ENCODE peak calls at places on chromosomes 7 and 10, in eight cellular contexts. One of them, this sample, is unnamed.

GRCh38 chr7:130961128-130961601 is 227.2 kb upstream of the KLF14 start:
- DNase-seq in suprapubic skin: no peak
- DNase-seq in AG10803: peak
- DNase-seq in brain microvascular endothelial cell: peak
- DNase-seq in CD8-positive, alpha-beta T cell: peak
- DNase-seq in colonic mucosa: no peak
- DNase-seq in AG04450: no peak
- DNase-seq in stomach: no peak
- DNase-seq in this sample: no peak

GRCh38 chr7:138001529-138002095 is at the start of gene CREB3L2:
- DNase-seq in stomach: peak
- DNase-seq in brain microvascular endothelial cell: peak
- DNase-seq in colonic mucosa: peak
- DNase-seq in AG04450: no peak
- DNase-seq in CD8-positive, alpha-beta T cell: peak
- DNase-seq in suprapubic skin: peak
- DNase-seq in AG10803: peak
- DNase-seq in this sample: peak

GRCh38 chr7:51237727-51238126 is 78.9 kb downstream of the COBL start:
- DNase-seq in AG04450: no peak
- DNase-seq in colonic mucosa: no peak
- DNase-seq in brain microvascular endothelial cell: no peak
- DNase-seq in AG10803: no peak
- DNase-seq in suprapubic skin: no peak
- DNase-seq in stomach: no peak
- DNase-seq in CD8-positive, alpha-beta T cell: no peak
- DNase-seq in this sample: no peak

GRCh38 chr7:64562621-64563275 is at the start of gene ZNF680:
- DNase-seq in brain microvascular endothelial cell: peak
- DNase-seq in suprapubic skin: peak
- DNase-seq in AG04450: peak
- DNase-seq in AG10803: peak
- DNase-seq in colonic mucosa: peak
- DNase-seq in CD8-positive, alpha-beta T cell: peak
- DNase-seq in stomach: peak
- DNase-seq in this sample: peak

GRCh38 chr10:1932617-1933016 is 195.3 kb upstream of the ADARB2 start:
- DNase-seq in AG10803: no peak
- DNase-seq in suprapubic skin: no peak
- DNase-seq in colonic mucosa: no peak
- DNase-seq in AG04450: no peak
- DNase-seq in brain microvascular endothelial cell: no peak
- DNase-seq in CD8-positive, alpha-beta T cell: no peak
- DNase-seq in stomach: no peak
- DNase-seq in this sample: no peak

GRCh38 chr7:117399820-117400422 is 27.4 kb downstream of the ASZ1 start:
- DNase-seq in brain microvascular endothelial cell: no peak
- DNase-seq in CD8-positive, alpha-beta T cell: no peak
- DNase-seq in AG04450: no peak
- DNase-seq in stomach: no peak
- DNase-seq in colonic mucosa: no peak
- DNase-seq in suprapubic skin: no peak
- DNase-seq in AG10803: no peak
- DNase-seq in this sample: no peak

GRCh38 chr7:47284691-47285246 is 297.1 kb downstream of the TNS3 start:
- DNase-seq in AG10803: no peak
- DNase-seq in AG04450: no peak
- DNase-seq in stomach: no peak
- DNase-seq in colonic mucosa: peak
- DNase-seq in brain microvascular endothelial cell: no peak
- DNase-seq in CD8-positive, alpha-beta T cell: no peak
- DNase-seq in suprapubic skin: no peak
- DNase-seq in this sample: no peak

GRCh38 chr7:138151731-138152577 is 75.7 kb downstream of the AKR1D1 start:
- DNase-seq in stomach: no peak
- DNase-seq in CD8-positive, alpha-beta T cell: no peak
- DNase-seq in colonic mucosa: no peak
- DNase-seq in suprapubic skin: no peak
- DNase-seq in AG04450: no peak
- DNase-seq in AG10803: no peak
- DNase-seq in brain microvascular endothelial cell: no peak
- DNase-seq in this sample: no peak

GRCh38 chr10:117007080-117007479 is 2.1 kb upstream of the SHTN1 start:
- DNase-seq in CD8-positive, alpha-beta T cell: no peak
- DNase-seq in brain microvascular endothelial cell: peak
- DNase-seq in AG10803: peak
- DNase-seq in colonic mucosa: no peak
- DNase-seq in suprapubic skin: no peak
- DNase-seq in AG04450: no peak
- DNase-seq in stomach: no peak
- DNase-seq in this sample: no peak

GRCh38 chr10:95391570-95392249 is 100.9 kb upstream of the PDLIM1 start:
- DNase-seq in CD8-positive, alpha-beta T cell: no peak
- DNase-seq in suprapubic skin: no peak
- DNase-seq in colonic mucosa: no peak
- DNase-seq in stomach: no peak
- DNase-seq in AG10803: peak
- DNase-seq in AG04450: peak
- DNase-seq in brain microvascular endothelial cell: peak
- DNase-seq in this sample: no peak

GRCh38 chr7:33730958-33731357 is 174.4 kb upstream of the BMPER start:
- DNase-seq in brain microvascular endothelial cell: no peak
- DNase-seq in colonic mucosa: no peak
- DNase-seq in AG10803: no peak
- DNase-seq in suprapubic skin: no peak
- DNase-seq in AG04450: no peak
- DNase-seq in stomach: no peak
- DNase-seq in CD8-positive, alpha-beta T cell: no peak
- DNase-seq in this sample: no peak

GRCh38 chr7:131424219-131424822 is 96.6 kb downstream of the MKLN1 start:
- DNase-seq in CD8-positive, alpha-beta T cell: no peak
- DNase-seq in suprapubic skin: no peak
- DNase-seq in AG10803: peak
- DNase-seq in brain microvascular endothelial cell: peak
- DNase-seq in AG04450: peak
- DNase-seq in stomach: no peak
- DNase-seq in colonic mucosa: no peak
- DNase-seq in this sample: no peak

GRCh38 chr10:26448706-26449435 is 10.7 kb downstream of the APBB1IP start:
- DNase-seq in colonic mucosa: peak
- DNase-seq in AG04450: no peak
- DNase-seq in suprapubic skin: no peak
- DNase-seq in AG10803: no peak
- DNase-seq in brain microvascular endothelial cell: no peak
- DNase-seq in CD8-positive, alpha-beta T cell: peak
- DNase-seq in stomach: no peak
- DNase-seq in this sample: no peak

GRCh38 chr10:127735723-127736221 is 1.2 kb upstream of the FOXI2 start:
- DNase-seq in colonic mucosa: no peak
- DNase-seq in AG04450: no peak
- DNase-seq in AG10803: no peak
- DNase-seq in stomach: no peak
- DNase-seq in brain microvascular endothelial cell: no peak
- DNase-seq in CD8-positive, alpha-beta T cell: no peak
- DNase-seq in suprapubic skin: no peak
- DNase-seq in this sample: no peak

GRCh38 chr10:74419491-74420466 is 268.8 kb downstream of the ADK start:
- DNase-seq in colonic mucosa: peak
- DNase-seq in suprapubic skin: no peak
- DNase-seq in CD8-positive, alpha-beta T cell: peak
- DNase-seq in AG10803: peak
- DNase-seq in brain microvascular endothelial cell: peak
- DNase-seq in stomach: no peak
- DNase-seq in AG04450: no peak
- DNase-seq in this sample: peak

GRCh38 chr7:85714182-85714581 is 527.3 kb upstream of the SEMA3D start:
- DNase-seq in AG04450: no peak
- DNase-seq in CD8-positive, alpha-beta T cell: no peak
- DNase-seq in stomach: no peak
- DNase-seq in AG10803: no peak
- DNase-seq in suprapubic skin: no peak
- DNase-seq in colonic mucosa: no peak
- DNase-seq in brain microvascular endothelial cell: no peak
- DNase-seq in this sample: no peak

GRCh38 chr7:66700633-66701131 is 39.9 kb upstream of the RABGEF1 start:
- DNase-seq in brain microvascular endothelial cell: no peak
- DNase-seq in stomach: no peak
- DNase-seq in AG10803: no peak
- DNase-seq in suprapubic skin: no peak
- DNase-seq in colonic mucosa: no peak
- DNase-seq in AG04450: no peak
- DNase-seq in CD8-positive, alpha-beta T cell: no peak
- DNase-seq in this sample: no peak

GRCh38 chr7:66696774-66697191 is 43.8 kb upstream of the RABGEF1 start:
- DNase-seq in AG10803: peak
- DNase-seq in colonic mucosa: no peak
- DNase-seq in suprapubic skin: no peak
- DNase-seq in brain microvascular endothelial cell: no peak
- DNase-seq in AG04450: no peak
- DNase-seq in CD8-positive, alpha-beta T cell: no peak
- DNase-seq in stomach: no peak
- DNase-seq in this sample: peak

GRCh38 chr7:66698652-66699205 is 41.8 kb upstream of the RABGEF1 start:
- DNase-seq in CD8-positive, alpha-beta T cell: no peak
- DNase-seq in suprapubic skin: no peak
- DNase-seq in AG04450: no peak
- DNase-seq in colonic mucosa: no peak
- DNase-seq in brain microvascular endothelial cell: no peak
- DNase-seq in AG10803: no peak
- DNase-seq in stomach: no peak
- DNase-seq in this sample: no peak

GRCh38 chr7:66699998-66700397 is 40.5 kb upstream of the RABGEF1 start:
- DNase-seq in AG04450: no peak
- DNase-seq in stomach: no peak
- DNase-seq in suprapubic skin: no peak
- DNase-seq in brain microvascular endothelial cell: no peak
- DNase-seq in CD8-positive, alpha-beta T cell: no peak
- DNase-seq in AG10803: peak
- DNase-seq in colonic mucosa: peak
- DNase-seq in this sample: no peak

GRCh38 chr7:66697451-66698438 is 42.8 kb upstream of the RABGEF1 start:
- DNase-seq in brain microvascular endothelial cell: peak
- DNase-seq in AG10803: peak
- DNase-seq in colonic mucosa: no peak
- DNase-seq in suprapubic skin: no peak
- DNase-seq in CD8-positive, alpha-beta T cell: no peak
- DNase-seq in stomach: no peak
- DNase-seq in AG04450: no peak
- DNase-seq in this sample: peak
- H3K4me3 ChIP-seq in brain microvascular endothelial cell: no peak
- H3K4me3 ChIP-seq in AG10803: no peak
- H3K4me3 ChIP-seq in colonic mucosa: no peak
- H3K4me3 ChIP-seq in suprapubic skin: no peak
- H3K4me3 ChIP-seq in CD8-positive, alpha-beta T cell: no peak
- H3K4me3 ChIP-seq in stomach: no peak
- H3K4me3 ChIP-seq in AG04450: no peak
- H3K4me3 ChIP-seq in this sample: peak

GRCh38 chr7:128946936-128947830 is 9.5 kb downstream of the IRF5 start:
- DNase-seq in AG10803: no peak
- DNase-seq in brain microvascular endothelial cell: no peak
- DNase-seq in suprapubic skin: no peak
- DNase-seq in colonic mucosa: no peak
- DNase-seq in CD8-positive, alpha-beta T cell: no peak
- DNase-seq in stomach: no peak
- DNase-seq in AG04450: no peak
- DNase-seq in this sample: no peak
- TF ChIP-seq CTCF in AG10803: no peak
- TF ChIP-seq CTCF in brain microvascular endothelial cell: peak
- TF ChIP-seq CTCF in suprapubic skin: no peak
- TF ChIP-seq CTCF in colonic mucosa: no peak
- TF ChIP-seq CTCF in CD8-positive, alpha-beta T cell: no peak
- TF ChIP-seq CTCF in stomach: no peak
- TF ChIP-seq CTCF in AG04450: peak
- TF ChIP-seq CTCF in this sample: peak

DNA sequence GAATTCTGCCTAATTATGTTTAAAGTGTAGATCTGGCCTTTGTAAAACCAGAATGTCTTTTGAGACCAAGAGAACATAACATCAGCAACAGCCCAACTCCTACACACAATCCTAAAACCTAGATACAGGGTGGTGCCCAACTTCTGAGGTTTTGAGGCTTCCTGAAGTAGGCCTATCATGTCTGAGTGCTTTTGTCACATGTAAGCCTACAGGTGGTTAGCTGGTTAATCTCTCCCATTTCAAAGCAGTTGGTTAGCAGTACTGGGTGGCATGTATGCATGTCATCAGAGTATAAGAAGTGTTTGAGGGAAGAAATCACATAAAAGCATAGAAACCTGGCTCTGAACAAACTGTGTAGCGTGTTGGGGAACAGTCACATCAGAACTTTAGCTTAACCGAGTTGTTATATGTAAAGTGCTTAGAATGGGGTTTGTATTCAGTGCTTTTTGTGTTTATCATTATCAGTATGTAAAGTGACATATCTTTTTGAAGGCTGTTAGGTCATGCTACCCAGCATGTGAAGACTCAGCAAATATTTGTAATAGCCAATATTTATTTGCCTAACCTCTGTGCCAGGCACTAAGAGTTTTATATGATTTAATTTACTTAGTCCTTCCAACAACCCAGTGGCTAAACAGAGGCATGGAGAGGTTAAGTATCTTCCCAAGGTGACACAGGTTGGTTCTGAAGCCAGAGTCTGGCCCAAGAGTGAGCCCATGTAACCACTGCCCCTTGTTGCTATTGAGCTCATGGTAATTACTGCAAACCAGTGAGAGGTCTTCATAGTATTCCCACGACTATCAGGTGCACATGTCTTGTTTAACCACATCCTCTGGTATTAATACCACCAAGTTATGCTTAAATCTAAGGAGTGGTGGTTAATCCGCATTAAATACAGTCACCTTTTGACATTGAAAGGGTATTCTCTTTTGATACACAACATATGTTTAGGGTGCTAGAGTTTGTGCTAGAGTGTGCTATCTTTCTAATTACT is 2.6 kb downstream of the ADD3 start:
- DNase-seq in CD8-positive, alpha-beta T cell: peak
- DNase-seq in brain microvascular endothelial cell: no peak
- DNase-seq in colonic mucosa: peak
- DNase-seq in stomach: no peak
- DNase-seq in AG10803: no peak
- DNase-seq in AG04450: no peak
- DNase-seq in suprapubic skin: no peak
- DNase-seq in this sample: no peak
- H3K4me3 ChIP-seq in CD8-positive, alpha-beta T cell: peak
- H3K4me3 ChIP-seq in brain microvascular endothelial cell: no peak
- H3K4me3 ChIP-seq in colonic mucosa: no peak
- H3K4me3 ChIP-seq in stomach: peak
- H3K4me3 ChIP-seq in AG10803: peak
- H3K4me3 ChIP-seq in AG04450: peak
- H3K4me3 ChIP-seq in suprapubic skin: peak
- H3K4me3 ChIP-seq in this sample: no peak

DNA sequence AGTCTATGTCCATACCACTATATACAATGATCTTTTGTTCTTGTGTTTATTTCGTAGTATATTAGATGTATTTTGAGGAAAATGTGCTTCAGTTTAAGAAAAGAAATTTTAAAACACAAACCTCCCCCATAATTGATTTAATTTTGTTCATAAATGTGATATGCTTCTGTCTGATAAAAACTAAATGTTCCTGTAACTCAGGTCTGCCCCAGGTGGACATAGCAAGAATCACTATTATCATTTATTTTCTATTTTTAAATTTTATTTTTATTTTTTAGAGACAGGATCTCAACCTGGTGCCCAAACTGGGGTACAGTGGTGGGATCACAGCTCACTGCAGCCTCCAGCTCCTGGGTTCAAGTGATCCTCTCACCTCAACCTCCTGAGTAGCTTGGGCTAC is 43.2 kb downstream of the BEND7 start:
- DNase-seq in AG04450: no peak
- DNase-seq in brain microvascular endothelial cell: no peak
- DNase-seq in suprapubic skin: no peak
- DNase-seq in colonic mucosa: no peak
- DNase-seq in AG10803: peak
- DNase-seq in CD8-positive, alpha-beta T cell: no peak
- DNase-seq in stomach: no peak
- DNase-seq in this sample: no peak
- TF ChIP-seq CTCF in AG04450: peak
- TF ChIP-seq CTCF in brain microvascular endothelial cell: peak
- TF ChIP-seq CTCF in suprapubic skin: no peak
- TF ChIP-seq CTCF in colonic mucosa: no peak
- TF ChIP-seq CTCF in AG10803: peak
- TF ChIP-seq CTCF in CD8-positive, alpha-beta T cell: no peak
- TF ChIP-seq CTCF in stomach: peak
- TF ChIP-seq CTCF in this sample: no peak

This sample was measured in WERI-Rb-1.